ENCODE peak calls at places on chromosomes 5 and 9, in seven cellular contexts. One of them, this sample, is unnamed.

GRCh38 chr9:90783964-90784363 is 17.7 kb upstream of the SYK start:
- DNase-seq in stomach: no peak
- DNase-seq in AG20443: no peak
- DNase-seq in HuH-7.5: no peak
- DNase-seq in Caki2: no peak
- DNase-seq in T follicular helper cell: no peak
- DNase-seq in stimulated activated CD8-positive, alpha-beta memory T cell treated with anti-CD3 and anti-CD28 coated beads, Interleukin-12 subunit alpha, Interleukin-12 subunit beta, amount 100 ng/mL, for 4 hours: no peak
- DNase-seq in this sample: no peak

GRCh38 chr5:107376546-107377276 is 294.0 kb downstream of the EFNA5 start:
- DNase-seq in HuH-7.5: no peak
- DNase-seq in stimulated activated CD8-positive, alpha-beta memory T cell treated with anti-CD3 and anti-CD28 coated beads, Interleukin-12 subunit alpha, Interleukin-12 subunit beta, amount 100 ng/mL, for 4 hours: no peak
- DNase-seq in T follicular helper cell: no peak
- DNase-seq in stomach: no peak
- DNase-seq in Caki2: peak
- DNase-seq in AG20443: no peak
- DNase-seq in this sample: no peak

GRCh38 chr9:129282308-129283211 is 104.5 kb upstream of the IER5L start:
- DNase-seq in HuH-7.5: no peak
- DNase-seq in stomach: no peak
- DNase-seq in Caki2: no peak
- DNase-seq in T follicular helper cell: no peak
- DNase-seq in stimulated activated CD8-positive, alpha-beta memory T cell treated with anti-CD3 and anti-CD28 coated beads, Interleukin-12 subunit alpha, Interleukin-12 subunit beta, amount 100 ng/mL, for 4 hours: no peak
- DNase-seq in AG20443: peak
- DNase-seq in this sample: peak

GRCh38 chr9:116639251-116639741 is 47.8 kb upstream of the TRIM32 start:
- DNase-seq in T follicular helper cell: no peak
- DNase-seq in AG20443: peak
- DNase-seq in stimulated activated CD8-positive, alpha-beta memory T cell treated with anti-CD3 and anti-CD28 coated beads, Interleukin-12 subunit alpha, Interleukin-12 subunit beta, amount 100 ng/mL, for 4 hours: no peak
- DNase-seq in Caki2: no peak
- DNase-seq in HuH-7.5: no peak
- DNase-seq in stomach: no peak
- DNase-seq in this sample: no peak

GRCh38 chr5:143267186-143267585 is 136.3 kb downstream of the NR3C1 start:
- DNase-seq in AG20443: no peak
- DNase-seq in stomach: no peak
- DNase-seq in T follicular helper cell: no peak
- DNase-seq in Caki2: no peak
- DNase-seq in stimulated activated CD8-positive, alpha-beta memory T cell treated with anti-CD3 and anti-CD28 coated beads, Interleukin-12 subunit alpha, Interleukin-12 subunit beta, amount 100 ng/mL, for 4 hours: no peak
- DNase-seq in HuH-7.5: no peak
- DNase-seq in this sample: no peak

GRCh38 chr9:111975709-111976108 is 79.1 kb downstream of the UGCG start:
- DNase-seq in stomach: peak
- DNase-seq in Caki2: no peak
- DNase-seq in AG20443: no peak
- DNase-seq in stimulated activated CD8-positive, alpha-beta memory T cell treated with anti-CD3 and anti-CD28 coated beads, Interleukin-12 subunit alpha, Interleukin-12 subunit beta, amount 100 ng/mL, for 4 hours: no peak
- DNase-seq in T follicular helper cell: no peak
- DNase-seq in HuH-7.5: no peak
- DNase-seq in this sample: peak

GRCh38 chr5:67065237-67065636 is 131.4 kb downstream of the CD180 start:
- DNase-seq in T follicular helper cell: no peak
- DNase-seq in stomach: no peak
- DNase-seq in stimulated activated CD8-positive, alpha-beta memory T cell treated with anti-CD3 and anti-CD28 coated beads, Interleukin-12 subunit alpha, Interleukin-12 subunit beta, amount 100 ng/mL, for 4 hours: no peak
- DNase-seq in HuH-7.5: no peak
- DNase-seq in AG20443: no peak
- DNase-seq in Caki2: no peak
- DNase-seq in this sample: no peak

GRCh38 chr5:170145462-170145861 is 39.8 kb downstream of the FOXI1 start:
- DNase-seq in HuH-7.5: no peak
- DNase-seq in stomach: no peak
- DNase-seq in AG20443: no peak
- DNase-seq in stimulated activated CD8-positive, alpha-beta memory T cell treated with anti-CD3 and anti-CD28 coated beads, Interleukin-12 subunit alpha, Interleukin-12 subunit beta, amount 100 ng/mL, for 4 hours: no peak
- DNase-seq in Caki2: peak
- DNase-seq in T follicular helper cell: no peak
- DNase-seq in this sample: no peak

GRCh38 chr5:92561362-92562006 is 1019.5 kb downstream of the NR2F1-AS1 start:
- DNase-seq in T follicular helper cell: no peak
- DNase-seq in AG20443: no peak
- DNase-seq in Caki2: no peak
- DNase-seq in HuH-7.5: no peak
- DNase-seq in stomach: no peak
- DNase-seq in stimulated activated CD8-positive, alpha-beta memory T cell treated with anti-CD3 and anti-CD28 coated beads, Interleukin-12 subunit alpha, Interleukin-12 subunit beta, amount 100 ng/mL, for 4 hours: no peak
- DNase-seq in this sample: no peak